ENCODE peak calls at places on chromosome 22, in ten cellular contexts. M, V, S, A, P, U, O, X, W and C are unnamed samples.

GRCh38 chr22:49008682-49009235 is 818.9 kb downstream of the BRD1 start:
- DNase-seq in M (no peak), V (no peak), S (no peak), A (no peak), P (no peak), U (no peak), O (no peak), X (no peak), W (no peak), C (no peak)

GRCh38 chr22:29198240-29198639 is 7.5 kb upstream of the EMID1 start:
- DNase-seq in M (no peak), V (no peak), S (no peak), A (no peak), P (no peak), U (no peak), O (no peak), X (no peak), W (no peak), C (no peak)

GRCh38 chr22:17369553-17370035 is 334 bp downstream of the CECR2 start:
- DNase-seq in M (no peak), V (no peak), S (peak; percentile 43), A (peak; percentile 36), P (no peak), U (no peak), O (peak; percentile 48), X (no peak), W (peak; percentile 18), C (peak; percentile 69)

GRCh38 chr22:32528984-32529982 is 54.7 kb downstream of the FBXO7 start:
- DNase-seq in M (peak; percentile 73), V (peak; percentile 13), S (peak; percentile 32), A (peak; percentile 78), P (peak; percentile 59), U (peak; percentile 44), O (peak; percentile 90), X (peak; percentile 34), W (peak; percentile 73), C (peak; percentile 89)

GRCh38 chr22:50342651-50343540 is at the start of gene PPP6R2:
- DNase-seq in M (peak; percentile 62), V (peak; percentile 61), S (peak; percentile 85), A (peak; percentile 87), P (peak; percentile 72), U (no peak), O (peak; percentile 51), X (peak; percentile 57), W (peak; percentile 76), C (peak; percentile 93)

GRCh38 chr22:21665047-21665851 is 563 bp upstream of the PPIL2 start:
- DNase-seq in M (no peak), V (no peak), S (no peak), A (no peak), P (no peak), U (no peak), O (no peak), X (no peak), W (no peak), C (no peak)

GRCh38 chr22:43345356-43345755 is 2.2 kb upstream of the SCUBE1 start:
- DNase-seq in M (no peak), V (no peak), S (no peak), A (no peak), P (no peak), U (no peak), O (no peak), X (no peak), W (no peak), C (no peak)

GRCh38 chr22:45435544-45436139 is 22.1 kb downstream of the RIBC2 start:
- DNase-seq in M (peak; percentile 82), V (peak; percentile 75), S (peak; percentile 74), A (peak; percentile 87), P (peak; percentile 61), U (peak; percentile 67), O (peak; percentile 92), X (peak; percentile 31), W (peak; percentile 88), C (peak; percentile 86)

GRCh38 chr22:28989912-28990311 is 71.7 kb downstream of the C22orf31 start:
- DNase-seq in M (no peak), V (no peak), S (no peak), A (no peak), P (no peak), U (no peak), O (no peak), X (no peak), W (no peak), C (no peak)

GRCh38 chr22:40376149-40376548 is 5.8 kb downstream of the SGSM3 start:
- DNase-seq in M (no peak), V (no peak), S (no peak), A (no peak), P (no peak), U (no peak), O (no peak), X (no peak), W (no peak), C (no peak)

GRCh38 chr22:19766506-19767426 is 6.2 kb downstream of the TBX1 start:
- DNase-seq in M (no peak), V (peak; percentile 16), S (peak; percentile 45), A (peak; percentile 72), P (peak; percentile 42), U (no peak), O (no peak), X (peak; percentile 36), W (no peak), C (peak; percentile 73)

GRCh38 chr22:40507491-40507890 is 129.0 kb downstream of the MRTFA start:
- DNase-seq in M (no peak), V (no peak), S (no peak), A (no peak), P (no peak), U (no peak), O (no peak), X (no peak), W (no peak), C (no peak)

GRCh38 chr22:41169157-41169556 is 36.0 kb upstream of the L3MBTL2 start:
- DNase-seq in M (no peak), V (no peak), S (no peak), A (no peak), P (no peak), U (no peak), O (no peak), X (no peak), W (no peak), C (no peak)

GRCh38 chr22:42994917-42995562 is 19.9 kb downstream of the PACSIN2 start:
- DNase-seq in M (peak; percentile 99), V (no peak), S (peak; percentile 17), A (no peak), P (no peak), U (no peak), O (peak; percentile 97), X (peak; percentile 37), W (peak; percentile 48), C (peak; percentile 53)

GRCh38 chr22:30381250-30381649 is 6.0 kb downstream of the RNF215 start:
- DNase-seq in M (no peak), V (no peak), S (no peak), A (no peak), P (peak; percentile 46), U (no peak), O (no peak), X (no peak), W (no peak), C (no peak)

GRCh38 chr22:37561209-37562048 is 1.1 kb downstream of the CDC42EP1 start:
- DNase-seq in M (peak; percentile 78), V (no peak), S (peak; percentile 60), A (peak; percentile 81), P (peak; percentile 73), U (peak; percentile 55), O (peak; percentile 89), X (peak; percentile 64), W (peak; percentile 87), C (peak; percentile 89)

GRCh38 chr22:40147388-40148176 is 30.1 kb upstream of the TNRC6B start:
- DNase-seq in M (no peak), V (no peak), S (no peak), A (no peak), P (no peak), U (no peak), O (no peak), X (no peak), W (no peak), C (no peak)

GRCh38 chr22:20829735-20830134 is 28.9 kb downstream of the PI4KA start:
- DNase-seq in M (no peak), V (no peak), S (no peak), A (no peak), P (no peak), U (no peak), O (no peak), X (no peak), W (no peak), C (no peak)